ENCODE peak calls at places on chromosomes 13 and 19, in seven cellular contexts. One of them, this sample, is unnamed.

GRCh38 chr13:32426191-32426980 is 1.5 kb downstream of the N4BP2L1 start:
- DNase-seq in K562: no peak
- DNase-seq in SK-N-SH: no peak
- DNase-seq in GM12878: peak
- DNase-seq in H1: no peak
- DNase-seq in GM12891: no peak
- DNase-seq in HepG2: no peak
- DNase-seq in this sample: no peak

GRCh38 chr13:76336889-76337844 is 549.0 kb downstream of the KCTD12 start:
- DNase-seq in K562: no peak
- DNase-seq in SK-N-SH: no peak
- DNase-seq in GM12878: no peak
- DNase-seq in H1: no peak
- DNase-seq in GM12891: no peak
- DNase-seq in HepG2: no peak
- DNase-seq in this sample: no peak

GRCh38 chr19:56404705-56405056 is 549 bp downstream of the ZNF583 start:
- DNase-seq in K562: peak
- DNase-seq in SK-N-SH: no peak
- DNase-seq in GM12878: no peak
- DNase-seq in H1: no peak
- DNase-seq in GM12891: no peak
- DNase-seq in HepG2: no peak
- DNase-seq in this sample: no peak

GRCh38 chr13:49553888-49554287 is 31.5 kb downstream of the RCBTB1 start:
- DNase-seq in K562: no peak
- DNase-seq in SK-N-SH: peak
- DNase-seq in GM12878: no peak
- DNase-seq in H1: no peak
- DNase-seq in GM12891: no peak
- DNase-seq in HepG2: no peak
- DNase-seq in this sample: no peak

GRCh38 chr13:110575322-110576069 is 14.0 kb upstream of the RAB20 start:
- DNase-seq in K562: peak
- DNase-seq in SK-N-SH: peak
- DNase-seq in GM12878: peak
- DNase-seq in H1: no peak
- DNase-seq in GM12891: peak
- DNase-seq in HepG2: peak
- DNase-seq in this sample: peak

GRCh38 chr13:36764957-36765356 is 54.1 kb upstream of the RFXAP start:
- DNase-seq in K562: no peak
- DNase-seq in SK-N-SH: no peak
- DNase-seq in GM12878: no peak
- DNase-seq in H1: no peak
- DNase-seq in GM12891: no peak
- DNase-seq in HepG2: no peak
- DNase-seq in this sample: no peak

GRCh38 chr13:87821512-87821911 is 150.3 kb downstream of the SLITRK5 start:
- DNase-seq in K562: no peak
- DNase-seq in SK-N-SH: no peak
- DNase-seq in GM12878: no peak
- DNase-seq in H1: no peak
- DNase-seq in GM12891: no peak
- DNase-seq in HepG2: no peak
- DNase-seq in this sample: no peak

GRCh38 chr19:56403261-56403660 is 871 bp upstream of the ZNF583 start:
- DNase-seq in K562: no peak
- DNase-seq in SK-N-SH: no peak
- DNase-seq in GM12878: no peak
- DNase-seq in H1: no peak
- DNase-seq in GM12891: no peak
- DNase-seq in HepG2: no peak
- DNase-seq in this sample: no peak

GRCh38 chr19:47351545-47351944 is 2.4 kb downstream of the DHX34 start:
- DNase-seq in K562: peak
- DNase-seq in SK-N-SH: peak
- DNase-seq in GM12878: no peak
- DNase-seq in H1: no peak
- DNase-seq in GM12891: no peak
- DNase-seq in HepG2: peak
- DNase-seq in this sample: no peak

GRCh38 chr19:5961969-5962945 is 15.7 kb downstream of the RANBP3 start:
- DNase-seq in K562: no peak
- DNase-seq in SK-N-SH: no peak
- DNase-seq in GM12878: no peak
- DNase-seq in H1: no peak
- DNase-seq in GM12891: no peak
- DNase-seq in HepG2: peak
- DNase-seq in this sample: no peak

GRCh38 chr19:39436350-39436716 is 584 bp upstream of the RPS16 start:
- DNase-seq in K562: no peak
- DNase-seq in SK-N-SH: no peak
- DNase-seq in GM12878: no peak
- DNase-seq in H1: no peak
- DNase-seq in GM12891: no peak
- DNase-seq in HepG2: no peak
- DNase-seq in this sample: no peak

GRCh38 chr13:27954406-27954851 is 14.7 kb downstream of the CDX2 start:
- DNase-seq in K562: no peak
- DNase-seq in SK-N-SH: peak
- DNase-seq in GM12878: no peak
- DNase-seq in H1: no peak
- DNase-seq in GM12891: no peak
- DNase-seq in HepG2: no peak
- DNase-seq in this sample: no peak

GRCh38 chr19:290539-291521 is at the start of gene PLPP2:
- DNase-seq in K562: peak
- DNase-seq in SK-N-SH: peak
- DNase-seq in GM12878: no peak
- DNase-seq in H1: peak
- DNase-seq in GM12891: peak
- DNase-seq in HepG2: no peak
- DNase-seq in this sample: no peak

GRCh38 chr13:21846605-21847004 is 175.7 kb downstream of the FGF9 start:
- DNase-seq in K562: no peak
- DNase-seq in SK-N-SH: no peak
- DNase-seq in GM12878: no peak
- DNase-seq in H1: no peak
- DNase-seq in GM12891: no peak
- DNase-seq in HepG2: no peak
- DNase-seq in this sample: no peak

GRCh38 chr13:114043421-114044053 is 69.7 kb upstream of the C13orf46 start:
- DNase-seq in K562: no peak
- DNase-seq in SK-N-SH: peak
- DNase-seq in GM12878: no peak
- DNase-seq in H1: no peak
- DNase-seq in GM12891: peak
- DNase-seq in HepG2: peak
- DNase-seq in this sample: no peak

GRCh38 chr19:21264416-21264815 is 64.8 kb downstream of the ZNF708 start:
- DNase-seq in K562: no peak
- DNase-seq in SK-N-SH: no peak
- DNase-seq in GM12878: no peak
- DNase-seq in H1: no peak
- DNase-seq in GM12891: no peak
- DNase-seq in HepG2: no peak
- DNase-seq in this sample: no peak

GRCh38 chr13:64075543-64076271 is 2660.1 kb upstream of the PCDH20 start:
- DNase-seq in K562: peak
- DNase-seq in SK-N-SH: no peak
- DNase-seq in GM12878: no peak
- DNase-seq in H1: no peak
- DNase-seq in GM12891: no peak
- DNase-seq in HepG2: peak
- DNase-seq in this sample: no peak

GRCh38 chr13:31722684-31723083 is 16.6 kb upstream of the RXFP2 start:
- DNase-seq in K562: no peak
- DNase-seq in SK-N-SH: peak
- DNase-seq in GM12878: no peak
- DNase-seq in H1: no peak
- DNase-seq in GM12891: no peak
- DNase-seq in HepG2: no peak
- DNase-seq in this sample: no peak

GRCh38 chr19:55452381-55453325 is 8.8 kb downstream of the ISOC2 start:
- DNase-seq in K562: peak
- DNase-seq in SK-N-SH: peak
- DNase-seq in GM12878: no peak
- DNase-seq in H1: no peak
- DNase-seq in GM12891: no peak
- DNase-seq in HepG2: peak
- DNase-seq in this sample: no peak

GRCh38 chr19:5472303-5472702 is 17.1 kb downstream of the ZNRF4 start:
- DNase-seq in K562: no peak
- DNase-seq in SK-N-SH: no peak
- DNase-seq in GM12878: no peak
- DNase-seq in H1: no peak
- DNase-seq in GM12891: no peak
- DNase-seq in HepG2: no peak
- DNase-seq in this sample: no peak

GRCh38 chr13:67146523-67147130 is 83.5 kb downstream of the PCDH9 start:
- DNase-seq in K562: no peak
- DNase-seq in SK-N-SH: no peak
- DNase-seq in GM12878: no peak
- DNase-seq in H1: no peak
- DNase-seq in GM12891: no peak
- DNase-seq in HepG2: no peak
- DNase-seq in this sample: no peak

GRCh38 chr19:48490980-48491792 is 20.4 kb downstream of the LMTK3 start:
- DNase-seq in K562: peak
- DNase-seq in SK-N-SH: peak
- DNase-seq in GM12878: no peak
- DNase-seq in H1: no peak
- DNase-seq in GM12891: peak
- DNase-seq in HepG2: no peak
- DNase-seq in this sample: peak

GRCh38 chr19:44685877-44686276 is 13.1 kb upstream of the CEACAM16 start:
- DNase-seq in K562: no peak
- DNase-seq in SK-N-SH: no peak
- DNase-seq in GM12878: no peak
- DNase-seq in H1: no peak
- DNase-seq in GM12891: no peak
- DNase-seq in HepG2: no peak
- DNase-seq in this sample: no peak

GRCh38 chr13:52159159-52159982 is at the start of gene NEK3:
- DNase-seq in K562: peak
- DNase-seq in SK-N-SH: peak
- DNase-seq in GM12878: no peak
- DNase-seq in H1: peak
- DNase-seq in GM12891: peak
- DNase-seq in HepG2: peak
- DNase-seq in this sample: peak

GRCh38 chr13:37755349-37755748 is 114.2 kb downstream of the TRPC4 start:
- DNase-seq in K562: no peak
- DNase-seq in SK-N-SH: no peak
- DNase-seq in GM12878: no peak
- DNase-seq in H1: no peak
- DNase-seq in GM12891: no peak
- DNase-seq in HepG2: no peak
- DNase-seq in this sample: no peak

GRCh38 chr19:56350416-56351045 is 35.9 kb upstream of the ZSCAN5A start:
- DNase-seq in K562: peak
- DNase-seq in SK-N-SH: peak
- DNase-seq in GM12878: peak
- DNase-seq in H1: no peak
- DNase-seq in GM12891: no peak
- DNase-seq in HepG2: peak
- DNase-seq in this sample: no peak

GRCh38 chr13:109985871-109986270 is 199.5 kb upstream of the IRS2 start:
- DNase-seq in K562: no peak
- DNase-seq in SK-N-SH: no peak
- DNase-seq in GM12878: no peak
- DNase-seq in H1: no peak
- DNase-seq in GM12891: no peak
- DNase-seq in HepG2: no peak
- DNase-seq in this sample: no peak

GRCh38 chr19:33906578-33907335 is 110.1 kb downstream of the KCTD15 start:
- DNase-seq in K562: no peak
- DNase-seq in SK-N-SH: no peak
- DNase-seq in GM12878: no peak
- DNase-seq in H1: no peak
- DNase-seq in GM12891: no peak
- DNase-seq in HepG2: peak
- DNase-seq in this sample: no peak

DNA sequence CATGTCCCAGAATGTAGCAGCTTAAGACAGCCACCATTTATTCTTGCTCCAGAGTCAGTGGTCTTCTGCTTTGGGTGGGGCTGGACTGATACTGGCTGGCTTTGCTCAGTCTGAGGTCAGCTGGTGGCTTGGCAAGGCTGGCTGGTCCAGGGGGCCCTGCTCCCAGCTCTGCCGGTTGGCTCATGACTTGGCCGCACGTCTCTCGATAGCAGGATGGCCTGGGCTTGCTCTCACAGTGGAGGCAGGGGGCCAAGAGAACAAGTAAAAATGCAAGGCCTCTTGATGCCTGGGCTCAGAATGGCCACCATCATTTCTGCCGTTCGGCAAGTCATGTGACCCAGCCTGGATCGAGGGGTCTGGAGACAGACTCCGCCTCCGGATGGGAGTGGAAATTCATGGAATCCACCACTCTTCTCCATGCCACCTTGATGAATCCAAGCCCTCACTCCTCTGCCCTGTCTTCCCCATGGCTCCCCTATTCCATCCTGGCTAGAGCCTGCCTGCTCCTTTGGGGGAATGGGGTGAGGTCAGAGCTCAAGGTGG is 13.1 kb downstream of the ACTMAP start:
- DNase-seq in K562: no peak
- DNase-seq in SK-N-SH: no peak
- DNase-seq in GM12878: no peak
- DNase-seq in H1: no peak
- DNase-seq in GM12891: no peak
- DNase-seq in HepG2: no peak
- DNase-seq in this sample: no peak
- TF ChIP-seq TAF1 in K562: no peak
- TF ChIP-seq TAF1 in SK-N-SH: no peak
- TF ChIP-seq TAF1 in GM12878: no peak
- TF ChIP-seq TAF1 in H1: no peak
- TF ChIP-seq TAF1 in GM12891: no peak
- TF ChIP-seq TAF1 in HepG2: no peak
- TF ChIP-seq TAF1 in this sample: no peak

GRCh38 chr13:98285317-98285716 is 108.2 kb upstream of the RNF113B start:
- DNase-seq in K562: no peak
- DNase-seq in SK-N-SH: peak
- DNase-seq in GM12878: no peak
- DNase-seq in H1: no peak
- DNase-seq in GM12891: no peak
- DNase-seq in HepG2: no peak
- DNase-seq in this sample: no peak
- TF ChIP-seq TAF1 in K562: no peak
- TF ChIP-seq TAF1 in SK-N-SH: no peak
- TF ChIP-seq TAF1 in GM12878: no peak
- TF ChIP-seq TAF1 in H1: no peak
- TF ChIP-seq TAF1 in GM12891: no peak
- TF ChIP-seq TAF1 in HepG2: no peak
- TF ChIP-seq TAF1 in this sample: no peak

GRCh38 chr13:99386911-99387788 is 80.0 kb upstream of the GPR183 start:
- DNase-seq in K562: peak
- DNase-seq in SK-N-SH: peak
- DNase-seq in GM12878: peak
- DNase-seq in H1: peak
- DNase-seq in GM12891: peak
- DNase-seq in HepG2: peak
- DNase-seq in this sample: peak
- TF ChIP-seq TAF1 in K562: no peak
- TF ChIP-seq TAF1 in SK-N-SH: no peak
- TF ChIP-seq TAF1 in GM12878: no peak
- TF ChIP-seq TAF1 in H1: no peak
- TF ChIP-seq TAF1 in GM12891: no peak
- TF ChIP-seq TAF1 in HepG2: no peak
- TF ChIP-seq TAF1 in this sample: no peak

GRCh38 chr19:2413629-2414028 is 13.8 kb downstream of the TIMM13 start:
- DNase-seq in K562: no peak
- DNase-seq in SK-N-SH: peak
- DNase-seq in GM12878: no peak
- DNase-seq in H1: no peak
- DNase-seq in GM12891: no peak
- DNase-seq in HepG2: no peak
- DNase-seq in this sample: no peak
- TF ChIP-seq TAF1 in K562: no peak
- TF ChIP-seq TAF1 in SK-N-SH: no peak
- TF ChIP-seq TAF1 in GM12878: no peak
- TF ChIP-seq TAF1 in H1: no peak
- TF ChIP-seq TAF1 in GM12891: no peak
- TF ChIP-seq TAF1 in HepG2: no peak
- TF ChIP-seq TAF1 in this sample: no peak

This sample was measured in GM12892.